ENCODE peak calls at places on chromosomes 13 and 19, in ten cellular contexts. One of them, this sample, is unnamed.

GRCh38 chr13:45521292-45521691 is 56.6 kb downstream of the COG3 start:
- DNase-seq in upper lobe of right lung: no peak
- DNase-seq in lower lobe of right lung: no peak
- DNase-seq in uterus: no peak
- DNase-seq in AG04450: peak
- DNase-seq in neural progenitor cell: no peak
- DNase-seq in effector memory CD4-positive, alpha-beta T cell: no peak
- DNase-seq in right cardiac atrium: no peak
- DNase-seq in CD8-positive, alpha-beta memory T cell: no peak
- DNase-seq in endodermal cell: no peak
- DNase-seq in this sample: no peak

GRCh38 chr19:372306-372890 is 27.8 kb upstream of the MIER2 start:
- DNase-seq in upper lobe of right lung: peak
- DNase-seq in lower lobe of right lung: no peak
- DNase-seq in uterus: no peak
- DNase-seq in AG04450: peak
- DNase-seq in neural progenitor cell: no peak
- DNase-seq in effector memory CD4-positive, alpha-beta T cell: no peak
- DNase-seq in right cardiac atrium: peak
- DNase-seq in CD8-positive, alpha-beta memory T cell: no peak
- DNase-seq in endodermal cell: peak
- DNase-seq in this sample: no peak

GRCh38 chr19:45814851-45815481 is at the start of gene RSPH6A:
- DNase-seq in upper lobe of right lung: no peak
- DNase-seq in lower lobe of right lung: peak
- DNase-seq in uterus: no peak
- DNase-seq in AG04450: no peak
- DNase-seq in neural progenitor cell: peak
- DNase-seq in effector memory CD4-positive, alpha-beta T cell: no peak
- DNase-seq in right cardiac atrium: no peak
- DNase-seq in CD8-positive, alpha-beta memory T cell: no peak
- DNase-seq in endodermal cell: peak
- DNase-seq in this sample: no peak

GRCh38 chr19:13887529-13887928 is 10.6 kb downstream of the NANOS3 start:
- DNase-seq in upper lobe of right lung: no peak
- DNase-seq in lower lobe of right lung: no peak
- DNase-seq in uterus: no peak
- DNase-seq in AG04450: no peak
- DNase-seq in neural progenitor cell: no peak
- DNase-seq in effector memory CD4-positive, alpha-beta T cell: no peak
- DNase-seq in right cardiac atrium: no peak
- DNase-seq in CD8-positive, alpha-beta memory T cell: no peak
- DNase-seq in endodermal cell: no peak
- DNase-seq in this sample: peak

GRCh38 chr19:7751157-7751783 is 3.9 kb upstream of the CD209 start:
- DNase-seq in upper lobe of right lung: no peak
- DNase-seq in lower lobe of right lung: no peak
- DNase-seq in uterus: no peak
- DNase-seq in AG04450: no peak
- DNase-seq in neural progenitor cell: no peak
- DNase-seq in effector memory CD4-positive, alpha-beta T cell: no peak
- DNase-seq in right cardiac atrium: no peak
- DNase-seq in CD8-positive, alpha-beta memory T cell: no peak
- DNase-seq in endodermal cell: no peak
- DNase-seq in this sample: no peak

GRCh38 chr19:17101686-17102628 is 26.4 kb downstream of the MYO9B start:
- DNase-seq in upper lobe of right lung: no peak
- DNase-seq in lower lobe of right lung: no peak
- DNase-seq in uterus: no peak
- DNase-seq in AG04450: no peak
- DNase-seq in neural progenitor cell: no peak
- DNase-seq in effector memory CD4-positive, alpha-beta T cell: no peak
- DNase-seq in right cardiac atrium: no peak
- DNase-seq in CD8-positive, alpha-beta memory T cell: no peak
- DNase-seq in endodermal cell: no peak
- DNase-seq in this sample: no peak

GRCh38 chr19:35135389-35135909 is 590 bp upstream of the LGI4 start:
- DNase-seq in upper lobe of right lung: peak
- DNase-seq in lower lobe of right lung: peak
- DNase-seq in uterus: peak
- DNase-seq in AG04450: no peak
- DNase-seq in neural progenitor cell: peak
- DNase-seq in effector memory CD4-positive, alpha-beta T cell: no peak
- DNase-seq in right cardiac atrium: peak
- DNase-seq in CD8-positive, alpha-beta memory T cell: peak
- DNase-seq in endodermal cell: peak
- DNase-seq in this sample: peak

GRCh38 chr19:29514525-29515232 is 11.1 kb upstream of the VSTM2B start:
- DNase-seq in upper lobe of right lung: no peak
- DNase-seq in lower lobe of right lung: peak
- DNase-seq in uterus: no peak
- DNase-seq in AG04450: no peak
- DNase-seq in neural progenitor cell: no peak
- DNase-seq in effector memory CD4-positive, alpha-beta T cell: no peak
- DNase-seq in right cardiac atrium: no peak
- DNase-seq in CD8-positive, alpha-beta memory T cell: no peak
- DNase-seq in endodermal cell: no peak
- DNase-seq in this sample: no peak

GRCh38 chr19:50203281-50204080 is at the start of gene MYH14:
- DNase-seq in upper lobe of right lung: peak
- DNase-seq in lower lobe of right lung: peak
- DNase-seq in uterus: peak
- DNase-seq in AG04450: no peak
- DNase-seq in neural progenitor cell: peak
- DNase-seq in effector memory CD4-positive, alpha-beta T cell: no peak
- DNase-seq in right cardiac atrium: peak
- DNase-seq in CD8-positive, alpha-beta memory T cell: no peak
- DNase-seq in endodermal cell: peak
- DNase-seq in this sample: peak

GRCh38 chr13:110470272-110471009 is 91.1 kb downstream of the RAB20 start:
- DNase-seq in upper lobe of right lung: no peak
- DNase-seq in lower lobe of right lung: peak
- DNase-seq in uterus: no peak
- DNase-seq in AG04450: no peak
- DNase-seq in neural progenitor cell: no peak
- DNase-seq in effector memory CD4-positive, alpha-beta T cell: no peak
- DNase-seq in right cardiac atrium: no peak
- DNase-seq in CD8-positive, alpha-beta memory T cell: no peak
- DNase-seq in endodermal cell: no peak
- DNase-seq in this sample: no peak

GRCh38 chr19:41774515-41774980 is 19.2 kb downstream of the CEACAM6 start:
- DNase-seq in upper lobe of right lung: no peak
- DNase-seq in lower lobe of right lung: peak
- DNase-seq in uterus: no peak
- DNase-seq in AG04450: no peak
- DNase-seq in neural progenitor cell: no peak
- DNase-seq in effector memory CD4-positive, alpha-beta T cell: peak
- DNase-seq in right cardiac atrium: no peak
- DNase-seq in CD8-positive, alpha-beta memory T cell: no peak
- DNase-seq in endodermal cell: no peak
- DNase-seq in this sample: peak

GRCh38 chr19:1657632-1658445 is 5.4 kb upstream of the TCF3 start:
- DNase-seq in upper lobe of right lung: peak
- DNase-seq in lower lobe of right lung: peak
- DNase-seq in uterus: no peak
- DNase-seq in AG04450: no peak
- DNase-seq in neural progenitor cell: no peak
- DNase-seq in effector memory CD4-positive, alpha-beta T cell: no peak
- DNase-seq in right cardiac atrium: no peak
- DNase-seq in CD8-positive, alpha-beta memory T cell: no peak
- DNase-seq in endodermal cell: no peak
- DNase-seq in this sample: no peak

DNA sequence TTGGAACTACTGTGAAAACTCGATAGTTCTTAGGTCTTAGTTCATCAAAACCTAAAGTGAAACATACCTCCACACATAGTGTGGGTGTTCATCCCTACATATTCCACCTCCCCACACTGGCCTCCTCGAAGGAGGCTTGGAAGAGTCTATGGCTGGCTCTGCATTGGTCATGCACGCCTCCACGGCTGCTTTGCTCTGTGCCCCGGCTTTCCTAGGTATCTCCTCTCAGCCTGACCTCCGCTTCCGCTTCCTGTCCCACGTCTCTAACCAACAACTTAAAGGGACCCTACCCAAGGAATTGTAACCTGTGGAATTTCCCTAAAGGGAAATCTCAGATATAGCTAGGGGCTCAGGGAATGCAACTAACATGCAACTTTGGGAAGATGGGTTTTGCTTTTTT is 79.7 kb upstream of the MBNL2 start:
- DNase-seq in upper lobe of right lung: no peak
- DNase-seq in lower lobe of right lung: no peak
- DNase-seq in uterus: no peak
- DNase-seq in AG04450: no peak
- DNase-seq in neural progenitor cell: no peak
- DNase-seq in effector memory CD4-positive, alpha-beta T cell: no peak
- DNase-seq in right cardiac atrium: peak
- DNase-seq in CD8-positive, alpha-beta memory T cell: no peak
- DNase-seq in endodermal cell: peak
- DNase-seq in this sample: peak
- H3K27ac ChIP-seq in upper lobe of right lung: no peak
- H3K27ac ChIP-seq in lower lobe of right lung: peak
- H3K27ac ChIP-seq in uterus: no peak
- H3K27ac ChIP-seq in AG04450: no peak
- H3K27ac ChIP-seq in neural progenitor cell: no peak
- H3K27ac ChIP-seq in effector memory CD4-positive, alpha-beta T cell: no peak
- H3K27ac ChIP-seq in right cardiac atrium: no peak
- H3K27ac ChIP-seq in CD8-positive, alpha-beta memory T cell: no peak
- H3K27ac ChIP-seq in endodermal cell: no peak
- H3K27ac ChIP-seq in this sample: peak

GRCh38 chr19:10192922-10193321 is 1.8 kb downstream of the DNMT1 start:
- DNase-seq in upper lobe of right lung: no peak
- DNase-seq in lower lobe of right lung: no peak
- DNase-seq in uterus: no peak
- DNase-seq in AG04450: no peak
- DNase-seq in neural progenitor cell: no peak
- DNase-seq in effector memory CD4-positive, alpha-beta T cell: no peak
- DNase-seq in right cardiac atrium: no peak
- DNase-seq in CD8-positive, alpha-beta memory T cell: no peak
- DNase-seq in endodermal cell: no peak
- DNase-seq in this sample: no peak
- H3K27ac ChIP-seq in upper lobe of right lung: no peak
- H3K27ac ChIP-seq in lower lobe of right lung: no peak
- H3K27ac ChIP-seq in uterus: no peak
- H3K27ac ChIP-seq in AG04450: no peak
- H3K27ac ChIP-seq in neural progenitor cell: no peak
- H3K27ac ChIP-seq in effector memory CD4-positive, alpha-beta T cell: no peak
- H3K27ac ChIP-seq in right cardiac atrium: no peak
- H3K27ac ChIP-seq in CD8-positive, alpha-beta memory T cell: no peak
- H3K27ac ChIP-seq in endodermal cell: no peak
- H3K27ac ChIP-seq in this sample: no peak

GRCh38 chr13:97977982-97978381 is 24.5 kb downstream of the IPO5 start:
- DNase-seq in upper lobe of right lung: no peak
- DNase-seq in lower lobe of right lung: no peak
- DNase-seq in uterus: no peak
- DNase-seq in AG04450: no peak
- DNase-seq in neural progenitor cell: no peak
- DNase-seq in effector memory CD4-positive, alpha-beta T cell: no peak
- DNase-seq in right cardiac atrium: no peak
- DNase-seq in CD8-positive, alpha-beta memory T cell: no peak
- DNase-seq in endodermal cell: no peak
- DNase-seq in this sample: no peak
- H3K27ac ChIP-seq in upper lobe of right lung: no peak
- H3K27ac ChIP-seq in lower lobe of right lung: no peak
- H3K27ac ChIP-seq in uterus: peak
- H3K27ac ChIP-seq in AG04450: no peak
- H3K27ac ChIP-seq in neural progenitor cell: peak
- H3K27ac ChIP-seq in effector memory CD4-positive, alpha-beta T cell: no peak
- H3K27ac ChIP-seq in right cardiac atrium: no peak
- H3K27ac ChIP-seq in CD8-positive, alpha-beta memory T cell: no peak
- H3K27ac ChIP-seq in endodermal cell: no peak
- H3K27ac ChIP-seq in this sample: no peak

DNA sequence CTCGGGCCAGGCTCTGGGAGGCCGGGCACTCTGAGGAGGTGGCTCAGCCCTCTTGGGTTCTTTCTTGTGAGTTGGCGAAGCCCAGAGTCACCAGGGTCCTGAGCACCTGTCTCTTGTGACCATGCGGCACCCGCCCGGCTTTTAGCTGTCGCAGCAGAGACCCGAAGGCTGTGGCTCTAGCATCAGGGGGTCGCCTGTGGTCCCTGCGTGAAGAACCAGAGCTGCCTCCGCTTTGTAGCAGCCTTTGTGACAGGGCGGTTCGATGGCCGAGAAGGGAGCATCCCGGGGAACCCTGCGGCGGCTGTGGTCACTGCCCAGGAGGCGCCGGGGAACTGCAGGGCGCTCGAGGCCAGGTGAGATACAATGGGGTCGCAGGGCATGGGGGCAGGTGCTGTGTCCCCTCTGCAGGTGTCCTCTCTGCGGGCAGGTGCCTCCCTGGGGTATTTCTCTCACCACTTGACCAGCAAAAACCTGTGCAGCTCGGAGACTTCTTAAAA is 10.4 kb downstream of the MCF2L start:
- DNase-seq in upper lobe of right lung: no peak
- DNase-seq in lower lobe of right lung: no peak
- DNase-seq in uterus: no peak
- DNase-seq in AG04450: no peak
- DNase-seq in neural progenitor cell: no peak
- DNase-seq in effector memory CD4-positive, alpha-beta T cell: no peak
- DNase-seq in right cardiac atrium: peak
- DNase-seq in CD8-positive, alpha-beta memory T cell: no peak
- DNase-seq in endodermal cell: no peak
- DNase-seq in this sample: no peak
- H3K27ac ChIP-seq in upper lobe of right lung: peak
- H3K27ac ChIP-seq in lower lobe of right lung: peak
- H3K27ac ChIP-seq in uterus: peak
- H3K27ac ChIP-seq in AG04450: no peak
- H3K27ac ChIP-seq in neural progenitor cell: no peak
- H3K27ac ChIP-seq in effector memory CD4-positive, alpha-beta T cell: no peak
- H3K27ac ChIP-seq in right cardiac atrium: peak
- H3K27ac ChIP-seq in CD8-positive, alpha-beta memory T cell: no peak
- H3K27ac ChIP-seq in endodermal cell: no peak
- H3K27ac ChIP-seq in this sample: peak

GRCh38 chr13:20160346-20161274 is at the start of gene GJA3:
- DNase-seq in upper lobe of right lung: no peak
- DNase-seq in lower lobe of right lung: no peak
- DNase-seq in uterus: no peak
- DNase-seq in AG04450: no peak
- DNase-seq in neural progenitor cell: peak
- DNase-seq in effector memory CD4-positive, alpha-beta T cell: peak
- DNase-seq in right cardiac atrium: peak
- DNase-seq in CD8-positive, alpha-beta memory T cell: peak
- DNase-seq in endodermal cell: peak
- DNase-seq in this sample: no peak
- H3K27ac ChIP-seq in upper lobe of right lung: no peak
- H3K27ac ChIP-seq in lower lobe of right lung: no peak
- H3K27ac ChIP-seq in uterus: no peak
- H3K27ac ChIP-seq in AG04450: no peak
- H3K27ac ChIP-seq in neural progenitor cell: no peak
- H3K27ac ChIP-seq in effector memory CD4-positive, alpha-beta T cell: no peak
- H3K27ac ChIP-seq in right cardiac atrium: peak
- H3K27ac ChIP-seq in CD8-positive, alpha-beta memory T cell: no peak
- H3K27ac ChIP-seq in endodermal cell: no peak
- H3K27ac ChIP-seq in this sample: no peak

DNA sequence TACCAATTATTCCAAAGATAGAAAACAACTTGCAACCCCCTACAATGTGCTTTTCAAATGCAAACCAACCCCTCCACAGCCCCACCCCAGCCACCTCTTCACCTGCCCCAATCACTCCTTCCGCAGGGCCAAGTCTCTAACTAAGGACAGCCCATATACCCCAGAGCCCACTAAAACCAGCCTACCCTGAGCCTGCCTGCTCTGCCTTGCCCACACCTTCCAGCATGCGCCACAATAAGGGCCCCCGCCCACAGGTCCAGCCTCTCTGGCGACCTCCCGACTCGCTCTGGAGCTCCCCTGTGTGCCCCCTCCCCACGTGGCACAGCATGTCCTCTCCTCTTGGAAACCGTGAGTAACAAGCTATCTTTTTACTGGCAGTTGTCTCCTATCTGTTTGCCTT is 42.8 kb upstream of the MEDAG start:
- DNase-seq in upper lobe of right lung: no peak
- DNase-seq in lower lobe of right lung: no peak
- DNase-seq in uterus: no peak
- DNase-seq in AG04450: no peak
- DNase-seq in neural progenitor cell: peak
- DNase-seq in effector memory CD4-positive, alpha-beta T cell: no peak
- DNase-seq in right cardiac atrium: no peak
- DNase-seq in CD8-positive, alpha-beta memory T cell: no peak
- DNase-seq in endodermal cell: peak
- DNase-seq in this sample: no peak
- H3K27ac ChIP-seq in upper lobe of right lung: no peak
- H3K27ac ChIP-seq in lower lobe of right lung: no peak
- H3K27ac ChIP-seq in uterus: peak
- H3K27ac ChIP-seq in AG04450: no peak
- H3K27ac ChIP-seq in neural progenitor cell: no peak
- H3K27ac ChIP-seq in effector memory CD4-positive, alpha-beta T cell: no peak
- H3K27ac ChIP-seq in right cardiac atrium: no peak
- H3K27ac ChIP-seq in CD8-positive, alpha-beta memory T cell: no peak
- H3K27ac ChIP-seq in endodermal cell: no peak
- H3K27ac ChIP-seq in this sample: no peak

This sample was measured in small intestine.